ENCODE peak calls at places on chromosomes 13 and 19, in seven cellular contexts. One of them, this sample, is unnamed.

GRCh38 chr13:86425127-86425526 is 625.9 kb upstream of the SLITRK6 start:
- DNase-seq in H1: no peak
- DNase-seq in breast epithelium: no peak
- DNase-seq in sigmoid colon: no peak
- DNase-seq in body of pancreas: no peak
- DNase-seq in lower leg skin: no peak
- DNase-seq in uterus: no peak
- DNase-seq in this sample: no peak

GRCh38 chr13:20387441-20387971 is 138.2 kb downstream of the CRYL1 start:
- DNase-seq in sigmoid colon: no peak
- DNase-seq in H1: no peak
- DNase-seq in breast epithelium: no peak
- DNase-seq in body of pancreas: no peak
- DNase-seq in lower leg skin: peak
- DNase-seq in uterus: no peak
- DNase-seq in this sample: no peak

GRCh38 chr19:50358483-50359431 is 6.7 kb downstream of the NAPSA start:
- DNase-seq in breast epithelium: no peak
- DNase-seq in H1: no peak
- DNase-seq in body of pancreas: peak
- DNase-seq in uterus: peak
- DNase-seq in sigmoid colon: peak
- DNase-seq in lower leg skin: no peak
- DNase-seq in this sample: no peak

GRCh38 chr19:19257836-19258588 is 15.1 kb downstream of the TM6SF2 start:
- DNase-seq in body of pancreas: no peak
- DNase-seq in H1: no peak
- DNase-seq in sigmoid colon: no peak
- DNase-seq in breast epithelium: no peak
- DNase-seq in lower leg skin: no peak
- DNase-seq in uterus: no peak
- DNase-seq in this sample: no peak

GRCh38 chr19:35229601-35230000 is 1.1 kb upstream of the FAM187B start:
- DNase-seq in lower leg skin: peak
- DNase-seq in sigmoid colon: no peak
- DNase-seq in breast epithelium: no peak
- DNase-seq in uterus: no peak
- DNase-seq in body of pancreas: no peak
- DNase-seq in H1: no peak
- DNase-seq in this sample: peak

GRCh38 chr13:27960362-27961226 is 8.5 kb downstream of the CDX2 start:
- DNase-seq in body of pancreas: peak
- DNase-seq in breast epithelium: peak
- DNase-seq in lower leg skin: peak
- DNase-seq in sigmoid colon: no peak
- DNase-seq in H1: no peak
- DNase-seq in uterus: no peak
- DNase-seq in this sample: no peak

GRCh38 chr19:48203227-48203793 is 32.8 kb downstream of the ZSWIM9 start:
- DNase-seq in body of pancreas: no peak
- DNase-seq in lower leg skin: no peak
- DNase-seq in H1: no peak
- DNase-seq in uterus: no peak
- DNase-seq in breast epithelium: no peak
- DNase-seq in sigmoid colon: no peak
- DNase-seq in this sample: no peak

GRCh38 chr19:40217921-40218890 is at the start of gene TTC9B:
- DNase-seq in breast epithelium: no peak
- DNase-seq in lower leg skin: no peak
- DNase-seq in uterus: no peak
- DNase-seq in sigmoid colon: no peak
- DNase-seq in H1: peak
- DNase-seq in body of pancreas: no peak
- DNase-seq in this sample: no peak

GRCh38 chr19:48819366-48819816 is 8.6 kb upstream of the BCAT2 start:
- DNase-seq in lower leg skin: peak
- DNase-seq in uterus: peak
- DNase-seq in H1: no peak
- DNase-seq in body of pancreas: peak
- DNase-seq in breast epithelium: peak
- DNase-seq in sigmoid colon: peak
- DNase-seq in this sample: peak

GRCh38 chr19:54430306-54431254 is 15.3 kb downstream of the TTYH1 start:
- DNase-seq in H1: no peak
- DNase-seq in breast epithelium: no peak
- DNase-seq in sigmoid colon: no peak
- DNase-seq in lower leg skin: no peak
- DNase-seq in body of pancreas: peak
- DNase-seq in uterus: no peak
- DNase-seq in this sample: no peak

GRCh38 chr13:39385621-39386231 is 217.3 kb downstream of the LHFPL6 start:
- DNase-seq in uterus: no peak
- DNase-seq in body of pancreas: no peak
- DNase-seq in breast epithelium: no peak
- DNase-seq in lower leg skin: no peak
- DNase-seq in sigmoid colon: no peak
- DNase-seq in H1: peak
- DNase-seq in this sample: no peak

GRCh38 chr13:81320516-81320915 is 979.6 kb upstream of the SPRY2 start:
- DNase-seq in body of pancreas: no peak
- DNase-seq in sigmoid colon: no peak
- DNase-seq in H1: no peak
- DNase-seq in lower leg skin: no peak
- DNase-seq in uterus: no peak
- DNase-seq in breast epithelium: no peak
- DNase-seq in this sample: no peak
- H3K4me3 ChIP-seq in body of pancreas: no peak
- H3K4me3 ChIP-seq in sigmoid colon: no peak
- H3K4me3 ChIP-seq in H1: no peak
- H3K4me3 ChIP-seq in lower leg skin: no peak
- H3K4me3 ChIP-seq in uterus: no peak
- H3K4me3 ChIP-seq in breast epithelium: no peak
- H3K4me3 ChIP-seq in this sample: no peak

DNA sequence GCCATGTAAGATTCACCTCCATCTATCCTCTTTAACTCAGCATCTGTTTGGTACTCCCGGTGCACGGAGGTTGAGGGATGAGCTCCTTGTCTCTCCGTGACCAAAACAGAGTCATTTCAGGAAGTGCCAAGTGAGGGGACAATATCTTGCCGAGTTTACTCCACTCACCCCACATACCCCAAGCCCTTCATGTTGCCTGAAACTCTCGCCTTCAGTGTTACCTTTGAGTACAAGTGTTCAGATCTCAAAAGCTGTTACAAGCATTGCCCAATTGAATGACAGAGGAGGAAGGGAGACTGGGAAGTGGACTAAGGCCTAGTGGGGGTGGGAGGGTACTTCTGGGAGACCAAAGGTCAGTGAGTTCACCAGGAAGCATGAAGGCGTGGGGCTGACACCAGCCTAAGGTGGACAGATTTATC is 6.0 kb upstream of the SIGLEC12 start:
- DNase-seq in lower leg skin: no peak
- DNase-seq in sigmoid colon: no peak
- DNase-seq in breast epithelium: no peak
- DNase-seq in uterus: no peak
- DNase-seq in body of pancreas: no peak
- DNase-seq in H1: no peak
- DNase-seq in this sample: no peak
- TF ChIP-seq POLR2A in lower leg skin: no peak
- TF ChIP-seq POLR2A in sigmoid colon: no peak
- TF ChIP-seq POLR2A in breast epithelium: no peak
- TF ChIP-seq POLR2A in uterus: no peak
- TF ChIP-seq POLR2A in body of pancreas: no peak
- TF ChIP-seq POLR2A in H1: no peak
- TF ChIP-seq POLR2A in this sample: no peak

GRCh38 chr19:15123900-15124299 is 16.7 kb downstream of the SYDE1 start:
- DNase-seq in H1: no peak
- DNase-seq in uterus: no peak
- DNase-seq in body of pancreas: peak
- DNase-seq in sigmoid colon: peak
- DNase-seq in breast epithelium: peak
- DNase-seq in lower leg skin: no peak
- DNase-seq in this sample: no peak
- H3K4me3 ChIP-seq in H1: peak
- H3K4me3 ChIP-seq in uterus: no peak
- H3K4me3 ChIP-seq in body of pancreas: no peak
- H3K4me3 ChIP-seq in sigmoid colon: peak
- H3K4me3 ChIP-seq in breast epithelium: peak
- H3K4me3 ChIP-seq in lower leg skin: no peak
- H3K4me3 ChIP-seq in this sample: no peak

DNA sequence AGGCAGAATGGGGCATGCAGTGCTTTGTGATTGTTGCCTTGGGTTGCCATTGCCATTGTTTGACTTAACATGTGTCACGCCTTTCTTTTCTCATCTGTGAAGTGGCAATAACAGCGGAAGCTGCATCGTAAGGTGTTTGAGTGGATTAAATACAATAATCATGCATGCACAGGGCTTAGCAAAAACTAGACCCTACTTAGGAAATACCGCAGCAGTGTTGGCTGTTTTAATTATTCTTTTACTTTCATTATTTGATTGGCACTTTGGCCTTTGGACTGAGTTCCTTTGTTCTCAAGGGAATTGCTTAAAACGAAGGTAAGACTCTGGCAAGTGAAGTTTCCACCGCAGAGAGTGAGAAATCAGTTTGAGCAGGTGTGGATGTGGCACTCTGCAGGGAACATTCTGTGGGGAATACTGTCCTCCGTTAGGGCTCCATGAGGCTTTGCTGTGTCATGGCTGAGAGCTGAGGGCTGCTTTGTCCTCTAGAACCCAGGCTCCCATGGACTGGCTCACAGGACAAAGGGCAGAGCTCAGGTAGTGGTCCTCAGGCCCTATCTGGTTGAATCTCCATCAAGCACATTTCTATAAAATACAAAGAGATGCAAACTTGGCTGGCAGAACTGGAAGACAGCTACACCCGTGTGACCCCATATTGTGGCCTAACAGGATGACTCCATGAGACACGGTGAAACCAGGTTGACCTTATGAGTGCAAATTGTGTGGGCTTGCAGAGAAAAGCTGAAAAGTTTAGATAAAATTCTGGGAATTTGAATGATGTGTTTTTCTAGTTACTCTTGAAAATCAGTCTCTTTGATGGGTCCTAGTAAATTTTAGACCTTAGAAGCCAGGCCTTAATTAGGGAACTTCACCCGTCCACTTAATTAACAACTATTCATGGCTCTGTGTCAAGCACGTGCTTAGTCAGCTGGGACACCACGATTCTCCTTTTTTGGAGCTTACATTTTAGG is 407.2 kb downstream of the KCNRG start:
- DNase-seq in body of pancreas: no peak
- DNase-seq in breast epithelium: no peak
- DNase-seq in lower leg skin: no peak
- DNase-seq in H1: no peak
- DNase-seq in uterus: no peak
- DNase-seq in sigmoid colon: no peak
- DNase-seq in this sample: no peak
- TF ChIP-seq POLR2A in body of pancreas: no peak
- TF ChIP-seq POLR2A in breast epithelium: no peak
- TF ChIP-seq POLR2A in lower leg skin: no peak
- TF ChIP-seq POLR2A in H1: no peak
- TF ChIP-seq POLR2A in uterus: no peak
- TF ChIP-seq POLR2A in sigmoid colon: no peak
- TF ChIP-seq POLR2A in this sample: no peak

GRCh38 chr13:44014501-44014900 is 134.8 kb downstream of the LACC1 start:
- DNase-seq in H1: no peak
- DNase-seq in body of pancreas: no peak
- DNase-seq in lower leg skin: no peak
- DNase-seq in uterus: no peak
- DNase-seq in sigmoid colon: no peak
- DNase-seq in breast epithelium: no peak
- DNase-seq in this sample: no peak
- H3K4me3 ChIP-seq in H1: no peak
- H3K4me3 ChIP-seq in body of pancreas: no peak
- H3K4me3 ChIP-seq in lower leg skin: no peak
- H3K4me3 ChIP-seq in uterus: no peak
- H3K4me3 ChIP-seq in sigmoid colon: no peak
- H3K4me3 ChIP-seq in breast epithelium: no peak
- H3K4me3 ChIP-seq in this sample: no peak

GRCh38 chr19:13155472-13156284 is 5.5 kb downstream of the IER2 start:
- DNase-seq in H1: no peak
- DNase-seq in body of pancreas: peak
- DNase-seq in sigmoid colon: peak
- DNase-seq in lower leg skin: peak
- DNase-seq in breast epithelium: peak
- DNase-seq in uterus: peak
- DNase-seq in this sample: peak
- TF ChIP-seq POLR2A in H1: peak
- TF ChIP-seq POLR2A in body of pancreas: peak
- TF ChIP-seq POLR2A in sigmoid colon: no peak
- TF ChIP-seq POLR2A in lower leg skin: no peak
- TF ChIP-seq POLR2A in breast epithelium: no peak
- TF ChIP-seq POLR2A in uterus: no peak
- TF ChIP-seq POLR2A in this sample: no peak

GRCh38 chr13:74556002-74556551 is 421.9 kb upstream of the KLF12 start:
- DNase-seq in breast epithelium: no peak
- DNase-seq in body of pancreas: no peak
- DNase-seq in H1: no peak
- DNase-seq in sigmoid colon: no peak
- DNase-seq in lower leg skin: no peak
- DNase-seq in uterus: no peak
- DNase-seq in this sample: no peak
- H3K4me3 ChIP-seq in breast epithelium: no peak
- H3K4me3 ChIP-seq in body of pancreas: no peak
- H3K4me3 ChIP-seq in H1: no peak
- H3K4me3 ChIP-seq in sigmoid colon: no peak
- H3K4me3 ChIP-seq in lower leg skin: no peak
- H3K4me3 ChIP-seq in uterus: no peak
- H3K4me3 ChIP-seq in this sample: no peak

GRCh38 chr13:44989941-44990340 is 603 bp downstream of the GPALPP1 start:
- DNase-seq in uterus: no peak
- DNase-seq in sigmoid colon: no peak
- DNase-seq in H1: no peak
- DNase-seq in body of pancreas: no peak
- DNase-seq in breast epithelium: no peak
- DNase-seq in lower leg skin: no peak
- DNase-seq in this sample: no peak

DNA sequence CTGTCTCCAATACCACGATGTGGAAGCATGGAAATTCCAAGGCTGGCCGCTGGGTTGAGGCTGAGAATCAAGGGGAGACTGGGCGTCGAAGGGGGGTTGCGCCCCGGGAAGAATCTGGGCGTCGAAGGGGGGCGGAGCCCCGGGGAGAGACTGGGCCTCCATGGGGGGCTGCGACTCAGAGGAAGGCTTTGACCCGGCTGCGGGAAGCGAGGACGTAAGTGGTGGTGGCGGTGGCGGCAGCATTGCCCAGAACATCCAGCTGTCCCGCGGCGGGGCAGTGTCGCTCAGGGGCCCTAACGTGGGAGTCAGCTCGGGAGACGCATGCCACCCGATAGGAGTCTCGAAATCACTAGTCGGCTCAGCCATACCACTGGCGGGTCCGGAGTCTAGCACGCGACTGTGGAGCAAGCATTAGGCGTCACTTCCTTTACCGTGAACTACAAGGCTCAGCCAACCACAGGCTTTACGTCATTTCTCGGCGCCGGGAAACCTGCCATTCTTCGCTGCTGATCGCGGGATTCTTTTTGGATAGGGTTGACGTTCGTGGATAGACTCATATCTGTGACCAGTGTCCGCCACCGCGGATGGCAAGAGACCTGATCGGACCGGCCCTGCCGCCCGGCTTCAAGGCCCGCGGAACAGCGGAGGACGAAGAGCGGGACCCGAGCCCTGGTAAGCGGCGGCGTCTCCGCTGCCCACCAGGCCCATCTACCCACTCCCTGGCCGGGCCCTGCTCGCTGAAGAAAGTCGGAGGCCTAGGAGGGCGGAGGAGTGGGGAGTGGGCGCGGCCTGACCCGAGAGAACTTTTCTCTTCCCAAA is at the start of the genes GPALPP1 and NUFIP1:
- DNase-seq in lower leg skin: peak
- DNase-seq in sigmoid colon: peak
- DNase-seq in body of pancreas: peak
- DNase-seq in H1: peak
- DNase-seq in uterus: peak
- DNase-seq in breast epithelium: peak
- DNase-seq in this sample: peak
- TF ChIP-seq POLR2A in lower leg skin: no peak
- TF ChIP-seq POLR2A in sigmoid colon: no peak
- TF ChIP-seq POLR2A in body of pancreas: peak
- TF ChIP-seq POLR2A in H1: peak
- TF ChIP-seq POLR2A in uterus: no peak
- TF ChIP-seq POLR2A in breast epithelium: no peak
- TF ChIP-seq POLR2A in this sample: no peak

This sample was measured in vagina.